ENCODE peak calls at places on chromosomes 11 and 22, in eight cellular contexts. B is kidney; F is adrenal gland; M is neural progenitor cell; J is pancreas; O is cardiac muscle cell; T is CD4-positive, CD25-positive, alpha-beta regulatory T cell; H is naive thymus-derived CD4-positive, alpha-beta T cell. X is an unnamed sample.

GRCh38 chr11:19660076-19660475 is 52.6 kb upstream of the NAV2 start:
- DNase-seq in B (no peak), M (no peak), T (no peak), J (no peak), F (no peak), O (no peak), H (no peak), X (no peak)

GRCh38 chr22:37259540-37260029 is 15.5 kb upstream of the RAC2 start:
- DNase-seq in M (peak; percentile 72), B (no peak), T (no peak), H (no peak), J (no peak), O (peak; percentile 67), F (no peak), X (no peak)

GRCh38 chr22:32957093-32957835 is 100.9 kb downstream of the SYN3 start:
- DNase-seq in T (no peak), J (no peak), H (no peak), M (no peak), F (no peak), O (no peak), B (no peak), X (no peak)

GRCh38 chr22:46661221-46661851 is 41.1 kb downstream of the GRAMD4 start:
- DNase-seq in M (no peak), J (no peak), O (peak; percentile 71), B (peak; percentile 74), F (peak; percentile 86), H (no peak), T (peak; percentile 25), X (peak; percentile 52)

GRCh38 chr11:2818503-2818902 is 67.1 kb downstream of the CDKN1C start:
- DNase-seq in J (peak; percentile 12), F (no peak), M (no peak), T (no peak), B (peak; percentile 59), O (no peak), H (no peak), X (no peak)

GRCh38 chr11:1779806-1780699 is 16.3 kb upstream of the CTSD start:
- DNase-seq in H (no peak), F (no peak), J (no peak), O (no peak), B (no peak), T (no peak), M (no peak), X (no peak)

GRCh38 chr11:110621826-110622225 is 90.4 kb downstream of the ARHGAP20 start:
- DNase-seq in H (no peak), F (no peak), O (peak; percentile 12), J (no peak), M (no peak), T (no peak), B (no peak), X (no peak)

GRCh38 chr11:64846998-64847666 is 2.7 kb upstream of the CDC42BPG start:
- DNase-seq in T (peak; percentile 88), B (peak; percentile 96), F (peak; percentile 94), H (peak; percentile 91), J (peak; percentile 98), M (peak; percentile 97), O (peak; percentile 92), X (peak; percentile 87)

GRCh38 chr22:22941831-22942510 is 54.4 kb downstream of the IGLL5 start:
- DNase-seq in O (no peak), T (no peak), M (no peak), J (no peak), F (peak; percentile 15), H (no peak), B (no peak), X (no peak)

GRCh38 chr11:81578571-81578970 is 1155.1 kb downstream of the FAM181B start:
- DNase-seq in J (no peak), O (no peak), F (no peak), H (no peak), B (no peak), T (no peak), M (no peak), X (no peak)

GRCh38 chr11:110908401-110909106 is 196.3 kb upstream of the ARHGAP20 start:
- DNase-seq in T (no peak), F (no peak), O (peak; percentile 69), B (no peak), M (no peak), J (no peak), H (no peak), X (no peak)

GRCh38 chr11:18078909-18079308 is 27.0 kb downstream of the SAAL1 start:
- DNase-seq in M (no peak), T (no peak), J (no peak), O (no peak), F (no peak), B (no peak), H (no peak), X (no peak)
- H3K36me3 ChIP-seq in M (peaks cover 21% of the 10 kb centered on the region), T (peaks cover 33% of the 10 kb centered on the region), J (no peaks in the 10 kb centered on the region), O (peaks cover 30% of the 10 kb centered on the region), F (peaks cover 4% of the 10 kb centered on the region), B (no peaks in the 10 kb centered on the region), H (peaks cover 14% of the 10 kb centered on the region), X (peaks cover 21% of the 10 kb centered on the region)

GRCh38 chr11:134229131-134229790 is 4.8 kb downstream of the VPS26B start:
- DNase-seq in O (no peak), H (no peak), B (no peak), T (no peak), F (no peak), J (no peak), M (no peak), X (no peak)

GRCh38 chr11:134228625-134229024 is 4.2 kb downstream of the VPS26B start:
- DNase-seq in T (no peak), F (no peak), B (no peak), O (no peak), H (no peak), J (no peak), M (no peak), X (no peak)

GRCh38 chr11:134224710-134225662 is 515 bp downstream of the VPS26B start:
- DNase-seq in H (peak; percentile 14), B (peak; percentile 87), J (peak; percentile 58), T (peak; percentile 38), O (peak; percentile 61), F (peak; percentile 91), M (peak; percentile 80), X (peak; percentile 30)

GRCh38 chr11:134223836-134224709 is at the start of the genes NCAPD3 and VPS26B:
- DNase-seq in M (peak; percentile 99), O (peak; percentile 97), H (peak; percentile 91), J (peak; percentile 96), B (peak; percentile 98), T (peak; percentile 96), F (peak; percentile 99), X (peak; percentile 92)

DNA sequence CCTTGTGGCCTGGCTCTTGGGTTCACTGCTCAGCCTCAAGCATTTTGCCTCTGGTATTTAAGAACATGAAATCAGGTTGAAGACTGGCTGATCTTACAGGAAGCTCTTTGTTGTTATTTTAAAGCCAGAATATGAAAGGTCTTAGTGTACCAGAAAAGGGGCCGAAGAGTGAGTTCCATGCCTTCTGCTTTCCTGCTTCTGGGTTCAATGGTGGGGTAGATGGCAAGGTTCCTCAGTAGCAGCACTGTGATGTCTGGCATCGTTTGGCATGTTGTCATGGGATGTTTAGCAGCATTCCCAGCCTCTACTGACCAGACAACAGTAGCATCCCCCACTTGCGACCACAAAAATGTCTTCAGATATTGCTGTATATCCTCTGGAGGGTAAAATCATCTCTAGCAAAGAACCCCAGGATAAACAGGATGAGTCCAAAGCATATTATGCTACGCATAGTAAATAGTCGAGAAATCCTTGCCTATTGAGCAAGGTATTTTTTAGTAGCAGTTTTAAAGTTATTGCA is 2.4 kb downstream of the VPS26B start:
- DNase-seq in F (no peak), B (no peak), O (peak; percentile 18), T (no peak), J (no peak), H (no peak), M (no peak), X (no peak)
- H3K36me3 ChIP-seq in F (no peaks in the 10 kb centered on the region), B (no peaks in the 10 kb centered on the region), O (no peaks in the 10 kb centered on the region), T (peaks cover 7% of the 10 kb centered on the region), J (no peaks in the 10 kb centered on the region), H (peaks cover 4% of the 10 kb centered on the region), M (no peaks in the 10 kb centered on the region), X (no peaks in the 10 kb centered on the region)

DNA sequence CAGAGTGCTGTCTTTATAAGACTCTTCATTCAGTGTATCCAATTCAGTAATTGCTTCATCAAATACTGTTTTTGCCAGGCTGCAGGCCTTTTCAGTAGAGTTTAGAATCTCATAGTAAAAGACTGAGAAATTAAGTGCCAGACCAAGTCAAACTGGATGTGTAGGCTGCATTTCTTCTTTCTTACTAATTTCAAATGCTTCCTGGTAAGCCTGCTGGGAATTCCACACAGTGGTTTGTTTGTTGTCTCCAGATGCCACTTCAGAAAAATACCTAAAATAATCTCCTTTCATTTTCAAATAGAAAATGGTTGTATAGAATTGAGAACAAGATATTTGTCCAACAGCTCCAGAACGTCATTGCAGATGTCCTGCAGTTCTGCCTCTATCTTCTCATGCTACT is 34.7 kb downstream of the LDHAL6A start:
- DNase-seq in M (no peak), T (no peak), F (no peak), O (no peak), B (no peak), J (no peak), H (no peak), X (no peak)
- H3K36me3 ChIP-seq in M (no peaks in the 10 kb centered on the region), T (peaks cover 63% of the 10 kb centered on the region), F (peaks cover 10% of the 10 kb centered on the region), O (peaks cover 17% of the 10 kb centered on the region), B (peaks cover 3% of the 10 kb centered on the region), J (no peaks in the 10 kb centered on the region), H (peaks cover 54% of the 10 kb centered on the region), X (peaks cover 31% of the 10 kb centered on the region)

GRCh38 chr11:66692446-66692845 is 14.8 kb upstream of the RBM4B start:
- DNase-seq in H (no peak), O (no peak), B (peak; percentile 65), F (no peak), J (no peak), T (no peak), M (no peak), X (no peak)

GRCh38 chr11:66691311-66691980 is 13.8 kb upstream of the RBM4B start:
- DNase-seq in M (no peak), B (no peak), F (peak; percentile 47), H (no peak), T (no peak), J (no peak), O (no peak), X (no peak)

GRCh38 chr11:66694056-66694410 is 16.3 kb upstream of the RBM4B start:
- DNase-seq in F (peak; percentile 85), H (no peak), B (peak; percentile 55), T (no peak), O (no peak), M (no peak), J (no peak), X (no peak)

GRCh38 chr11:66693356-66694055 is 15.8 kb upstream of the RBM4B start:
- DNase-seq in M (no peak), F (no peak), B (peak; percentile 39), H (no peak), T (no peak), J (no peak), O (no peak), X (no peak)

GRCh38 chr11:66692871-66693331 is 15.2 kb upstream of the RBM4B start:
- DNase-seq in J (no peak), F (no peak), O (no peak), T (no peak), H (no peak), M (no peak), B (peak; percentile 65), X (no peak)
- H3K36me3 ChIP-seq in J (peaks cover 33% of the 10 kb centered on the region), F (peaks cover 13% of the 10 kb centered on the region), O (no peaks in the 10 kb centered on the region), T (no peaks in the 10 kb centered on the region), H (no peaks in the 10 kb centered on the region), M (no peaks in the 10 kb centered on the region), B (peaks cover 7% of the 10 kb centered on the region), X (no peaks in the 10 kb centered on the region)

GRCh38 chr22:29338398-29338797 is 22.9 kb upstream of the RASL10A start:
- DNase-seq in M (no peak), F (no peak), J (no peak), O (no peak), T (no peak), B (no peak), H (no peak), X (no peak)
- H3K36me3 ChIP-seq in M (no peaks in the 10 kb centered on the region), F (peaks cover 96% of the 10 kb centered on the region), J (peaks cover 42% of the 10 kb centered on the region), O (peaks cover 31% of the 10 kb centered on the region), T (peaks cover 85% of the 10 kb centered on the region), B (peaks cover 40% of the 10 kb centered on the region), H (peaks cover 99% of the 10 kb centered on the region), X (peaks cover 87% of the 10 kb centered on the region)